ENCODE peak calls at places on chromosomes 5 and 9, in six cellular contexts. One of them, this sample, is unnamed.

GRCh38 chr9:75866273-75866871 is 24.1 kb upstream of the PCSK5 start:
- DNase-seq in astrocyte: peak; percentile 28
- DNase-seq in IMR-90: peak; percentile 44
- DNase-seq in upper lobe of right lung: no peak
- DNase-seq in CD8-positive, alpha-beta T cell: peak; percentile 35
- DNase-seq in body of pancreas: peak; percentile 57
- DNase-seq in this sample: peak; percentile 18

GRCh38 chr5:56288880-56289601 is 55.9 kb upstream of the ANKRD55 start:
- DNase-seq in astrocyte: no peak
- DNase-seq in IMR-90: no peak
- DNase-seq in upper lobe of right lung: no peak
- DNase-seq in CD8-positive, alpha-beta T cell: no peak
- DNase-seq in body of pancreas: peak; percentile 57
- DNase-seq in this sample: no peak

GRCh38 chr9:18849186-18849724 is 183.8 kb downstream of the SAXO1 start:
- DNase-seq in astrocyte: no peak
- DNase-seq in IMR-90: no peak
- DNase-seq in upper lobe of right lung: no peak
- DNase-seq in CD8-positive, alpha-beta T cell: no peak
- DNase-seq in body of pancreas: no peak
- DNase-seq in this sample: no peak

GRCh38 chr5:171288066-171288465 is 21.0 kb upstream of the TLX3 start:
- DNase-seq in astrocyte: peak; percentile 57
- DNase-seq in IMR-90: no peak
- DNase-seq in upper lobe of right lung: no peak
- DNase-seq in CD8-positive, alpha-beta T cell: no peak
- DNase-seq in body of pancreas: no peak
- DNase-seq in this sample: no peak

GRCh38 chr9:2022560-2022959 is 7.4 kb downstream of the SMARCA2 start:
- DNase-seq in astrocyte: no peak
- DNase-seq in IMR-90: no peak
- DNase-seq in upper lobe of right lung: no peak
- DNase-seq in CD8-positive, alpha-beta T cell: no peak
- DNase-seq in body of pancreas: no peak
- DNase-seq in this sample: no peak

GRCh38 chr9:97853844-97854695 is 1.0 kb downstream of the FOXE1 start:
- DNase-seq in astrocyte: no peak
- DNase-seq in IMR-90: peak; percentile 33
- DNase-seq in upper lobe of right lung: peak; percentile 65
- DNase-seq in CD8-positive, alpha-beta T cell: peak; percentile 39
- DNase-seq in body of pancreas: no peak
- DNase-seq in this sample: no peak

GRCh38 chr5:35229076-35230042 is 928 bp downstream of the PRLR start:
- DNase-seq in astrocyte: no peak
- DNase-seq in IMR-90: no peak
- DNase-seq in upper lobe of right lung: peak; percentile 66
- DNase-seq in CD8-positive, alpha-beta T cell: no peak
- DNase-seq in body of pancreas: peak; percentile 80
- DNase-seq in this sample: no peak

GRCh38 chr5:96048763-96049162 is 87.1 kb upstream of the ELL2 start:
- DNase-seq in astrocyte: no peak
- DNase-seq in IMR-90: no peak
- DNase-seq in upper lobe of right lung: no peak
- DNase-seq in CD8-positive, alpha-beta T cell: no peak
- DNase-seq in body of pancreas: peak; percentile 46
- DNase-seq in this sample: no peak

GRCh38 chr9:129542761-129543160 is 78.1 kb downstream of the C9orf50 start:
- DNase-seq in astrocyte: no peak
- DNase-seq in IMR-90: no peak
- DNase-seq in upper lobe of right lung: no peak
- DNase-seq in CD8-positive, alpha-beta T cell: no peak
- DNase-seq in body of pancreas: no peak
- DNase-seq in this sample: peak; percentile 62

GRCh38 chr9:136373300-136374182 is at the start of gene CARD9:
- DNase-seq in astrocyte: no peak
- DNase-seq in IMR-90: no peak
- DNase-seq in upper lobe of right lung: peak; percentile 82
- DNase-seq in CD8-positive, alpha-beta T cell: no peak
- DNase-seq in body of pancreas: peak; percentile 60
- DNase-seq in this sample: no peak

GRCh38 chr5:137561572-137561971 is 62.4 kb upstream of the SPOCK1 start:
- DNase-seq in astrocyte: peak; percentile 40
- DNase-seq in IMR-90: no peak
- DNase-seq in upper lobe of right lung: no peak
- DNase-seq in CD8-positive, alpha-beta T cell: no peak
- DNase-seq in body of pancreas: no peak
- DNase-seq in this sample: peak; percentile 30

GRCh38 chr9:88789785-88790184 is 201.5 kb upstream of the S1PR3 start:
- DNase-seq in astrocyte: peak; percentile 96
- DNase-seq in IMR-90: peak; percentile 13
- DNase-seq in upper lobe of right lung: no peak
- DNase-seq in CD8-positive, alpha-beta T cell: no peak
- DNase-seq in body of pancreas: no peak
- DNase-seq in this sample: peak; percentile 84

GRCh38 chr9:127904518-127904887 is 5.1 kb upstream of the ST6GALNAC6 start:
- DNase-seq in astrocyte: no peak
- DNase-seq in IMR-90: no peak
- DNase-seq in upper lobe of right lung: peak; percentile 88
- DNase-seq in CD8-positive, alpha-beta T cell: no peak
- DNase-seq in body of pancreas: peak; percentile 81
- DNase-seq in this sample: no peak

GRCh38 chr5:132425009-132425937 is 55.8 kb downstream of the SLC22A5 start:
- DNase-seq in astrocyte: peak; percentile 92
- DNase-seq in IMR-90: peak; percentile 95
- DNase-seq in upper lobe of right lung: no peak
- DNase-seq in CD8-positive, alpha-beta T cell: peak; percentile 70
- DNase-seq in body of pancreas: no peak
- DNase-seq in this sample: peak; percentile 90

GRCh38 chr9:137141976-137142936 is 3.3 kb downstream of the GRIN1 start:
- DNase-seq in astrocyte: no peak
- DNase-seq in IMR-90: no peak
- DNase-seq in upper lobe of right lung: peak; percentile 51
- DNase-seq in CD8-positive, alpha-beta T cell: no peak
- DNase-seq in body of pancreas: no peak
- DNase-seq in this sample: no peak

GRCh38 chr9:98899399-98900056 is 44.2 kb upstream of the COL15A1 start:
- DNase-seq in astrocyte: peak; percentile 72
- DNase-seq in IMR-90: peak; percentile 91
- DNase-seq in upper lobe of right lung: no peak
- DNase-seq in CD8-positive, alpha-beta T cell: no peak
- DNase-seq in body of pancreas: no peak
- DNase-seq in this sample: no peak

GRCh38 chr9:113143432-113144227 is 7.2 kb upstream of the SLC31A2 start:
- DNase-seq in astrocyte: no peak
- DNase-seq in IMR-90: no peak
- DNase-seq in upper lobe of right lung: no peak
- DNase-seq in CD8-positive, alpha-beta T cell: no peak
- DNase-seq in body of pancreas: no peak
- DNase-seq in this sample: no peak

GRCh38 chr9:109022909-109023308 is 9.6 kb upstream of the CTNNAL1 start:
- DNase-seq in astrocyte: no peak
- DNase-seq in IMR-90: no peak
- DNase-seq in upper lobe of right lung: no peak
- DNase-seq in CD8-positive, alpha-beta T cell: no peak
- DNase-seq in body of pancreas: no peak
- DNase-seq in this sample: no peak

GRCh38 chr5:179820483-179821297 is at the start of gene SQSTM1:
- DNase-seq in astrocyte: peak; percentile 50
- DNase-seq in IMR-90: peak; percentile 74
- DNase-seq in upper lobe of right lung: peak; percentile 93
- DNase-seq in CD8-positive, alpha-beta T cell: peak; percentile 82
- DNase-seq in body of pancreas: peak; percentile 84
- DNase-seq in this sample: peak; percentile 42
- H3K4me1 ChIP-seq in astrocyte: peaks cover 48% of the 10 kb centered on the region
- H3K4me1 ChIP-seq in IMR-90: peaks cover 39% of the 10 kb centered on the region
- H3K4me1 ChIP-seq in upper lobe of right lung: peaks cover 62% of the 10 kb centered on the region
- H3K4me1 ChIP-seq in CD8-positive, alpha-beta T cell: peaks cover 47% of the 10 kb centered on the region
- H3K4me1 ChIP-seq in body of pancreas: peaks cover 70% of the 10 kb centered on the region
- H3K4me1 ChIP-seq in this sample: peaks cover 23% of the 10 kb centered on the region

GRCh38 chr5:129359450-129359849 is 100.6 kb upstream of the ADAMTS19 start:
- DNase-seq in astrocyte: no peak
- DNase-seq in IMR-90: no peak
- DNase-seq in upper lobe of right lung: no peak
- DNase-seq in CD8-positive, alpha-beta T cell: no peak
- DNase-seq in body of pancreas: no peak
- DNase-seq in this sample: peak; percentile 89

GRCh38 chr5:129356846-129357245 is 103.3 kb upstream of the ADAMTS19 start:
- DNase-seq in astrocyte: no peak
- DNase-seq in IMR-90: no peak
- DNase-seq in upper lobe of right lung: no peak
- DNase-seq in CD8-positive, alpha-beta T cell: no peak
- DNase-seq in body of pancreas: no peak
- DNase-seq in this sample: no peak

GRCh38 chr5:129363991-129364390 is 96.1 kb upstream of the ADAMTS19 start:
- DNase-seq in astrocyte: no peak
- DNase-seq in IMR-90: no peak
- DNase-seq in upper lobe of right lung: no peak
- DNase-seq in CD8-positive, alpha-beta T cell: no peak
- DNase-seq in body of pancreas: no peak
- DNase-seq in this sample: no peak

GRCh38 chr5:129358069-129358468 is 102.0 kb upstream of the ADAMTS19 start:
- DNase-seq in astrocyte: no peak
- DNase-seq in IMR-90: no peak
- DNase-seq in upper lobe of right lung: no peak
- DNase-seq in CD8-positive, alpha-beta T cell: no peak
- DNase-seq in body of pancreas: no peak
- DNase-seq in this sample: no peak

DNA sequence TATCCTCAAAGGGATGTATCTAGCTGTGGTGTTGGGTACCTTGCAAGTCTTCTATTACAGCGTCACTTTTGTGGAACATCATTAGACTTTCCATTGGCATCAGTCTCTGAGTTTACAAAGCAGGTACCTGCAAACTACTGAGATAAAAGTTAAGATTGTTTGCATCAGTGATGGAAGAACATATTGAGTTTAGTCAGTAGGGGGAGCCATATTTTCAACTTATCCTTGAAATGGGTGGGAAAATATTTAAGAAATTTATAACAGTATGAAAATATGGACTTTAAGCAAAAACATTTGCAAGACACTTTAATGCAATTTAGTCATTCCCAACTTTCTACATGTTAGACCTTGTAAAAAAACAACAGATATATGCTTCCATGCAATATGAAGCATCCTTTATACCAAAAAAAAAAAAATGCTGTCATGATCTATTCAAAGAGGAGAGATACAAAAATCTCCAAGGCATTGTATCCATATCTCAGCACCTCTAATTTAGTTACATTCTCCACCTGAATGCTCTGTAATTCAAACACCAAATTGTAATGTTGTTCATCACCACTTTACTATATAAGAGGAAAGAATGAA is 98.6 kb upstream of the ADAMTS19 start:
- DNase-seq in astrocyte: no peak
- DNase-seq in IMR-90: peak; percentile 3
- DNase-seq in upper lobe of right lung: no peak
- DNase-seq in CD8-positive, alpha-beta T cell: no peak
- DNase-seq in body of pancreas: no peak
- DNase-seq in this sample: no peak
- TF ChIP-seq CTCF in astrocyte: peak; percentile 42
- TF ChIP-seq CTCF in IMR-90: peak; percentile 47
- TF ChIP-seq CTCF in upper lobe of right lung: peak; percentile 14
- TF ChIP-seq CTCF in CD8-positive, alpha-beta T cell: no peak
- TF ChIP-seq CTCF in body of pancreas: peak; percentile 18
- TF ChIP-seq CTCF in this sample: peak; percentile 70

GRCh38 chr9:126612813-126613641 is 701 bp upstream of the LMX1B start:
- DNase-seq in astrocyte: no peak
- DNase-seq in IMR-90: no peak
- DNase-seq in upper lobe of right lung: peak; percentile 64
- DNase-seq in CD8-positive, alpha-beta T cell: no peak
- DNase-seq in body of pancreas: no peak
- DNase-seq in this sample: no peak

GRCh38 chr9:126611188-126611587 is 2.5 kb upstream of the LMX1B start:
- DNase-seq in astrocyte: no peak
- DNase-seq in IMR-90: no peak
- DNase-seq in upper lobe of right lung: no peak
- DNase-seq in CD8-positive, alpha-beta T cell: no peak
- DNase-seq in body of pancreas: no peak
- DNase-seq in this sample: no peak

GRCh38 chr9:126612329-126612812 is 1.4 kb upstream of the LMX1B start:
- DNase-seq in astrocyte: no peak
- DNase-seq in IMR-90: no peak
- DNase-seq in upper lobe of right lung: no peak
- DNase-seq in CD8-positive, alpha-beta T cell: no peak
- DNase-seq in body of pancreas: no peak
- DNase-seq in this sample: no peak

GRCh38 chr9:126613656-126614055 is at the start of gene LMX1B:
- DNase-seq in astrocyte: peak; percentile 10
- DNase-seq in IMR-90: peak; percentile 17
- DNase-seq in upper lobe of right lung: peak; percentile 66
- DNase-seq in CD8-positive, alpha-beta T cell: no peak
- DNase-seq in body of pancreas: peak; percentile 51
- DNase-seq in this sample: no peak

GRCh38 chr9:126611592-126612328 is 2.0 kb upstream of the LMX1B start:
- DNase-seq in astrocyte: peak; percentile 10
- DNase-seq in IMR-90: peak; percentile 40
- DNase-seq in upper lobe of right lung: peak; percentile 88
- DNase-seq in CD8-positive, alpha-beta T cell: peak; percentile 67
- DNase-seq in body of pancreas: peak; percentile 79
- DNase-seq in this sample: no peak
- H3K4me1 ChIP-seq in astrocyte: peaks cover 2% of the 10 kb centered on the region
- H3K4me1 ChIP-seq in IMR-90: no peaks in the 10 kb centered on the region
- H3K4me1 ChIP-seq in upper lobe of right lung: peaks cover 25% of the 10 kb centered on the region
- H3K4me1 ChIP-seq in CD8-positive, alpha-beta T cell: peaks cover 26% of the 10 kb centered on the region
- H3K4me1 ChIP-seq in body of pancreas: peaks cover 36% of the 10 kb centered on the region
- H3K4me1 ChIP-seq in this sample: peaks cover 4% of the 10 kb centered on the region

GRCh38 chr5:147688965-147689364 is 93.6 kb downstream of the JAKMIP2 start:
- DNase-seq in astrocyte: peak; percentile 62
- DNase-seq in IMR-90: no peak
- DNase-seq in upper lobe of right lung: no peak
- DNase-seq in CD8-positive, alpha-beta T cell: no peak
- DNase-seq in body of pancreas: peak; percentile 41
- DNase-seq in this sample: no peak

GRCh38 chr5:147691134-147691533 is 91.4 kb downstream of the JAKMIP2 start:
- DNase-seq in astrocyte: no peak
- DNase-seq in IMR-90: no peak
- DNase-seq in upper lobe of right lung: no peak
- DNase-seq in CD8-positive, alpha-beta T cell: no peak
- DNase-seq in body of pancreas: no peak
- DNase-seq in this sample: no peak

GRCh38 chr5:147689436-147689835 is 93.1 kb downstream of the JAKMIP2 start:
- DNase-seq in astrocyte: peak; percentile 17
- DNase-seq in IMR-90: no peak
- DNase-seq in upper lobe of right lung: no peak
- DNase-seq in CD8-positive, alpha-beta T cell: no peak
- DNase-seq in body of pancreas: no peak
- DNase-seq in this sample: no peak

GRCh38 chr5:147693238-147693637 is 89.3 kb downstream of the JAKMIP2 start:
- DNase-seq in astrocyte: no peak
- DNase-seq in IMR-90: no peak
- DNase-seq in upper lobe of right lung: no peak
- DNase-seq in CD8-positive, alpha-beta T cell: no peak
- DNase-seq in body of pancreas: no peak
- DNase-seq in this sample: no peak

DNA sequence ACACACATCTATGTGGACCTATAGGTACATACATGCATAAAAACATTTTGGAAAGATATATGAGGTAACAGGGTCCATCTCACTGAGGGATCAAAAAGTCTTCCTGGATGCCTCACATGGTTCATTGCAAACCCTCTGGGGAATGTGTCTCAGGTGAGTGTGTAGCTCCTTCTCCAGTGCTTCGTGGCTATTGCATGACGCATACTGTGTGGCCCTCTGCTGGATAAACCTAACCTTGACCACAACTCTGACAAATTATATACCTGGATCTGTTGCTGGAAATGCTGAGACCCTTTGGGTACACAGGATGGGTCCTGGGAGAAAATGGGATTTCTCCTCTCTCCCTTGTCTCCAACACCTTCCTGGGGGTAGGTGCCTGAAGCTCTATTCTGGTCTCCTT is 91.9 kb downstream of the JAKMIP2 start:
- DNase-seq in astrocyte: no peak
- DNase-seq in IMR-90: peak; percentile 1
- DNase-seq in upper lobe of right lung: no peak
- DNase-seq in CD8-positive, alpha-beta T cell: no peak
- DNase-seq in body of pancreas: peak; percentile 22
- DNase-seq in this sample: peak; percentile 26
- TF ChIP-seq CTCF in astrocyte: no peak
- TF ChIP-seq CTCF in IMR-90: no peak
- TF ChIP-seq CTCF in upper lobe of right lung: no peak
- TF ChIP-seq CTCF in CD8-positive, alpha-beta T cell: no peak
- TF ChIP-seq CTCF in body of pancreas: peak; percentile 41
- TF ChIP-seq CTCF in this sample: peak; percentile 43

This sample was measured in foreskin keratinocyte.